ENCODE peak calls at places on chromosomes 16 and 17, in four cellular contexts. One of them, this sample, is unnamed.

GRCh38 chr17:82380860-82381702 is 9.5 kb downstream of the UTS2R start:
- DNase-seq in BE2C: no peak
- DNase-seq in psoas muscle: no peak
- DNase-seq in AG10803: peak
- DNase-seq in this sample: peak

GRCh38 chr17:9237661-9238301 is 216.5 kb downstream of the NTN1 start:
- DNase-seq in BE2C: no peak
- DNase-seq in psoas muscle: no peak
- DNase-seq in AG10803: no peak
- DNase-seq in this sample: no peak

GRCh38 chr17:80970044-80970761 is 21.4 kb upstream of the CHMP6 start:
- DNase-seq in BE2C: peak
- DNase-seq in psoas muscle: peak
- DNase-seq in AG10803: peak
- DNase-seq in this sample: no peak

GRCh38 chr16:4548124-4548523 is 8.0 kb upstream of the C16orf96 start:
- DNase-seq in BE2C: no peak
- DNase-seq in psoas muscle: no peak
- DNase-seq in AG10803: no peak
- DNase-seq in this sample: no peak

GRCh38 chr16:88649924-88650748 is 717 bp downstream of the CYBA start:
- DNase-seq in BE2C: peak
- DNase-seq in psoas muscle: no peak
- DNase-seq in AG10803: peak
- DNase-seq in this sample: peak

GRCh38 chr17:44733753-44734152 is 25.0 kb upstream of the ADAM11 start:
- DNase-seq in BE2C: peak
- DNase-seq in psoas muscle: no peak
- DNase-seq in AG10803: no peak
- DNase-seq in this sample: no peak

GRCh38 chr17:58325289-58325726 is 3.3 kb downstream of the TSPOAP1 start:
- DNase-seq in BE2C: peak
- DNase-seq in psoas muscle: no peak
- DNase-seq in AG10803: no peak
- DNase-seq in this sample: no peak

GRCh38 chr16:70715113-70715711 is 29.4 kb upstream of the MTSS2 start:
- DNase-seq in BE2C: peak
- DNase-seq in psoas muscle: peak
- DNase-seq in AG10803: peak
- DNase-seq in this sample: peak

GRCh38 chr16:88741368-88741767 is 35.1 kb downstream of the CTU2 start:
- DNase-seq in BE2C: no peak
- DNase-seq in psoas muscle: no peak
- DNase-seq in AG10803: no peak
- DNase-seq in this sample: no peak

GRCh38 chr17:37488607-37489196 is 989 bp upstream of the DUSP14 start:
- DNase-seq in BE2C: peak
- DNase-seq in psoas muscle: peak
- DNase-seq in AG10803: peak
- DNase-seq in this sample: peak

GRCh38 chr17:1413281-1413791 is 13.3 kb upstream of the YWHAE start:
- DNase-seq in BE2C: peak
- DNase-seq in psoas muscle: peak
- DNase-seq in AG10803: peak
- DNase-seq in this sample: peak

GRCh38 chr16:14339694-14340093 is 268.6 kb downstream of the MRTFB start:
- DNase-seq in BE2C: no peak
- DNase-seq in psoas muscle: no peak
- DNase-seq in AG10803: no peak
- DNase-seq in this sample: no peak

GRCh38 chr17:12431188-12431587 is 234.5 kb upstream of the MYOCD start:
- DNase-seq in BE2C: no peak
- DNase-seq in psoas muscle: no peak
- DNase-seq in AG10803: no peak
- DNase-seq in this sample: no peak

GRCh38 chr16:82329070-82329469 is 159.0 kb upstream of the MPHOSPH6 start:
- DNase-seq in BE2C: no peak
- DNase-seq in psoas muscle: no peak
- DNase-seq in AG10803: no peak
- DNase-seq in this sample: no peak

GRCh38 chr17:77779711-77780539 is 178.6 kb upstream of the TNRC6C start:
- DNase-seq in BE2C: peak
- DNase-seq in psoas muscle: peak
- DNase-seq in AG10803: peak
- DNase-seq in this sample: no peak

GRCh38 chr16:56614549-56614991 is 6.2 kb downstream of the MT2A start:
- DNase-seq in BE2C: no peak
- DNase-seq in psoas muscle: no peak
- DNase-seq in AG10803: peak
- DNase-seq in this sample: peak

GRCh38 chr17:42111901-42112551 is 488 bp downstream of the DHX58 start:
- DNase-seq in BE2C: no peak
- DNase-seq in psoas muscle: no peak
- DNase-seq in AG10803: peak
- DNase-seq in this sample: peak

GRCh38 chr17:35684046-35684802 is 47.2 kb upstream of the RASL10B start:
- DNase-seq in BE2C: no peak
- DNase-seq in psoas muscle: no peak
- DNase-seq in AG10803: peak
- DNase-seq in this sample: peak

GRCh38 chr16:17369441-17369951 is 101.3 kb downstream of the XYLT1 start:
- DNase-seq in BE2C: no peak
- DNase-seq in psoas muscle: no peak
- DNase-seq in AG10803: no peak
- DNase-seq in this sample: no peak

GRCh38 chr16:4513086-4513860 is 25.3 kb downstream of the CDIP1 start:
- DNase-seq in BE2C: no peak
- DNase-seq in psoas muscle: no peak
- DNase-seq in AG10803: no peak
- DNase-seq in this sample: no peak

GRCh38 chr16:56814537-56815432 is 50.2 kb upstream of the SLC12A3 start:
- DNase-seq in BE2C: no peak
- DNase-seq in psoas muscle: no peak
- DNase-seq in AG10803: no peak
- DNase-seq in this sample: peak

GRCh38 chr17:1997146-1997586 is 28.0 kb downstream of the RTN4RL1 start:
- DNase-seq in BE2C: no peak
- DNase-seq in psoas muscle: no peak
- DNase-seq in AG10803: no peak
- DNase-seq in this sample: no peak

GRCh38 chr16:88468289-88469129 is 15.4 kb downstream of the ZFPM1 start:
- DNase-seq in BE2C: peak
- DNase-seq in psoas muscle: no peak
- DNase-seq in AG10803: no peak
- DNase-seq in this sample: peak

GRCh38 chr17:42709561-42709960 is 27.2 kb downstream of the CNTNAP1 start:
- DNase-seq in BE2C: no peak
- DNase-seq in psoas muscle: no peak
- DNase-seq in AG10803: no peak
- DNase-seq in this sample: no peak

GRCh38 chr17:64017381-64017980 is 3.0 kb downstream of the ICAM2 start:
- DNase-seq in BE2C: no peak
- DNase-seq in psoas muscle: no peak
- DNase-seq in AG10803: no peak
- DNase-seq in this sample: no peak
- H3K4me3 ChIP-seq in BE2C: no peak
- H3K4me3 ChIP-seq in psoas muscle: peak
- H3K4me3 ChIP-seq in AG10803: no peak
- H3K4me3 ChIP-seq in this sample: no peak

GRCh38 chr16:72094266-72094610 is 591 bp downstream of the DHX38 start:
- DNase-seq in BE2C: no peak
- DNase-seq in psoas muscle: no peak
- DNase-seq in AG10803: peak
- DNase-seq in this sample: no peak

GRCh38 chr16:72092832-72093447 is 480 bp downstream of the TXNL4B start:
- DNase-seq in BE2C: no peak
- DNase-seq in psoas muscle: no peak
- DNase-seq in AG10803: peak
- DNase-seq in this sample: peak

GRCh38 chr16:72091217-72091616 is 2.2 kb downstream of the TXNL4B start:
- DNase-seq in BE2C: no peak
- DNase-seq in psoas muscle: no peak
- DNase-seq in AG10803: no peak
- DNase-seq in this sample: no peak

GRCh38 chr16:72098936-72099335 is 5.3 kb downstream of the DHX38 start:
- DNase-seq in BE2C: no peak
- DNase-seq in psoas muscle: no peak
- DNase-seq in AG10803: no peak
- DNase-seq in this sample: no peak

GRCh38 chr16:72093448-72094265 is at the start of the genes DHX38 and TXNL4B:
- DNase-seq in BE2C: peak
- DNase-seq in psoas muscle: peak
- DNase-seq in AG10803: peak
- DNase-seq in this sample: peak
- TF ChIP-seq CTCF in BE2C: no peak
- TF ChIP-seq CTCF in psoas muscle: no peak
- TF ChIP-seq CTCF in AG10803: no peak
- TF ChIP-seq CTCF in this sample: no peak

DNA sequence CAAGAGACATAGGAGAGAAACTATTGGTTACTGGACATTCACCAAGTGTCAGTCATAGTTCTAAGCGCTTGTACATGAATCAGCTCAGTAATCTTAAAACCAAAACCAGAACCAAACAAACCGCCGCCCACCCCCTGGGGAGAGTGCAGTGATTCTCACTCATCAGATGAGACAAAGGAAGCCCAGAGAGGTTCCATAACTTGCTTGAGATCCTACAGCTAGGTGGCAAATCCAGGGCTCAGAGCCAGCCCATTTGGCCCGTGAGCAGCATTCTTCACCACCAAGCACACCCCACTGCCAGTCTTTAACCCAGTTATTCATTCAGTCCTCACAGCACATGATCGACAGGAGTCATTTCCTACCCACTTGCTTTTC is 37.2 kb upstream of the RGS9 start:
- DNase-seq in BE2C: peak
- DNase-seq in psoas muscle: peak
- DNase-seq in AG10803: peak
- DNase-seq in this sample: peak
- H3K4me3 ChIP-seq in BE2C: peak
- H3K4me3 ChIP-seq in psoas muscle: peak
- H3K4me3 ChIP-seq in AG10803: peak
- H3K4me3 ChIP-seq in this sample: no peak

GRCh38 chr17:59357219-59357699 is 25.8 kb downstream of the YPEL2 start:
- DNase-seq in BE2C: no peak
- DNase-seq in psoas muscle: no peak
- DNase-seq in AG10803: peak
- DNase-seq in this sample: peak

GRCh38 chr17:59356543-59357218 is 25.2 kb downstream of the YPEL2 start:
- DNase-seq in BE2C: no peak
- DNase-seq in psoas muscle: no peak
- DNase-seq in AG10803: no peak
- DNase-seq in this sample: peak

GRCh38 chr17:59355030-59355694 is 23.7 kb downstream of the YPEL2 start:
- DNase-seq in BE2C: no peak
- DNase-seq in psoas muscle: no peak
- DNase-seq in AG10803: no peak
- DNase-seq in this sample: no peak

GRCh38 chr17:59355695-59356323 is 24.4 kb downstream of the YPEL2 start:
- DNase-seq in BE2C: no peak
- DNase-seq in psoas muscle: no peak
- DNase-seq in AG10803: peak
- DNase-seq in this sample: peak

DNA sequence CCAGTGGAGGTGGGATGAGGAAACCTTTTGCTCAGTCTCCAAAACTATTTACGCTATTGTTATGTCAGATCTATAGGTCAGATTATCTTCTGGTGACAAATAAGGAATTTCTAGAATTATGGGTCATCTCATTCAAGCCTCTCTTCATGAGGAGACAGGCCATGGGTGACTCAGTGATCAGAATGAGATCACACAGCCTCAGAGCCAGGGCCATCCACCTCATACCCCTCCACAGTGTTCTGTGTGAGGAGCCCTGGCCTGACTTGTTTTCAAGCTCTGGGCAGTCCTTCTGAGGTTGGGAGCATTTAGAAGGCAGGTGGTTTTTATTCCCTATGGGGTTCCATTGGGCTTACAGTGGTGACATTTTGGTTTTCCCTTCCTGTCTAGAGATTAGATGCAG is 26.5 kb downstream of the YPEL2 start:
- DNase-seq in BE2C: no peak
- DNase-seq in psoas muscle: no peak
- DNase-seq in AG10803: peak
- DNase-seq in this sample: peak
- TF ChIP-seq CTCF in BE2C: no peak
- TF ChIP-seq CTCF in psoas muscle: no peak
- TF ChIP-seq CTCF in AG10803: no peak
- TF ChIP-seq CTCF in this sample: no peak

GRCh38 chr17:48722201-48722907 is at the start of gene PRAC1:
- DNase-seq in BE2C: no peak
- DNase-seq in psoas muscle: no peak
- DNase-seq in AG10803: no peak
- DNase-seq in this sample: no peak
- H3K4me3 ChIP-seq in BE2C: no peak
- H3K4me3 ChIP-seq in psoas muscle: no peak
- H3K4me3 ChIP-seq in AG10803: no peak
- H3K4me3 ChIP-seq in this sample: peak

GRCh38 chr16:19523184-19523558 is 571 bp upstream of the CCP110 start:
- DNase-seq in BE2C: no peak
- DNase-seq in psoas muscle: no peak
- DNase-seq in AG10803: no peak
- DNase-seq in this sample: no peak

GRCh38 chr16:19520861-19521331 is 1.0 kb downstream of the GDE1 start:
- DNase-seq in BE2C: no peak
- DNase-seq in psoas muscle: no peak
- DNase-seq in AG10803: no peak
- DNase-seq in this sample: no peak

GRCh38 chr16:19523559-19524355 is at the start of gene CCP110:
- DNase-seq in BE2C: peak
- DNase-seq in psoas muscle: peak
- DNase-seq in AG10803: peak
- DNase-seq in this sample: peak

GRCh38 chr16:19522369-19523159 is 666 bp upstream of the GDE1 start:
- DNase-seq in BE2C: no peak
- DNase-seq in psoas muscle: no peak
- DNase-seq in AG10803: no peak
- DNase-seq in this sample: no peak

GRCh38 chr16:19521471-19522368 is at the start of gene GDE1:
- DNase-seq in BE2C: peak
- DNase-seq in psoas muscle: peak
- DNase-seq in AG10803: peak
- DNase-seq in this sample: peak
- TF ChIP-seq CTCF in BE2C: peak
- TF ChIP-seq CTCF in psoas muscle: peak
- TF ChIP-seq CTCF in AG10803: peak
- TF ChIP-seq CTCF in this sample: peak

This sample was measured in foreskin fibroblast.